ENCODE peak calls at places on chromosomes 4 and X, in six cellular contexts. X is H1, K is endothelial cell of umbilical vein, P is K562, Y is GM12878, E is HepG2. V is an unnamed sample.

GRCh38 chr4:101020956-101021355 is 326.4 kb downstream of the PPP3CA start:
- DNase-seq in X (no peak), Y (peak; percentile 53), E (no peak), K (peak; percentile 94), P (no peak), V (peak; percentile 79)

GRCh38 chrX:124895947-124896346 is 423.7 kb upstream of the TEX13C start:
- DNase-seq in K (no peak), P (no peak), X (no peak), Y (no peak), E (no peak), V (no peak)

GRCh38 chr4:139454111-139454600 is at the start of gene RAB33B:
- DNase-seq in Y (no peak), K (no peak), P (no peak), X (no peak), E (no peak), V (no peak)

GRCh38 chr4:41731569-41731968 is 17.0 kb downstream of the PHOX2B start:
- DNase-seq in E (no peak), X (no peak), P (no peak), K (no peak), Y (no peak), V (no peak)

GRCh38 chrX:119726900-119727555 is 31.4 kb upstream of the SOWAHD start:
- DNase-seq in Y (no peak), E (no peak), X (no peak), P (peak; percentile 44), K (no peak), V (no peak)

GRCh38 chrX:130109429-130110378 is 593 bp downstream of the ELF4 start:
- DNase-seq in Y (no peak), E (no peak), X (peak; percentile 53), K (no peak), P (peak; percentile 50), V (no peak)

GRCh38 chr4:100257567-100257966 is 67.3 kb upstream of the DDIT4L start:
- DNase-seq in K (no peak), E (no peak), Y (no peak), P (no peak), X (no peak), V (peak; percentile 16)

GRCh38 chrX:71215335-71215912 is 7.6 kb upstream of the GJB1 start:
- DNase-seq in Y (no peak), K (no peak), E (no peak), P (no peak), X (no peak), V (no peak)

GRCh38 chrX:8868906-8869305 is 67.7 kb upstream of the FAM9A start:
- DNase-seq in Y (no peak), X (no peak), E (no peak), K (peak; percentile 3), P (no peak), V (no peak)

GRCh38 chr4:75673959-75674328 is 733 bp upstream of the G3BP2 start:
- DNase-seq in E (no peak), P (peak; percentile 31), X (no peak), K (no peak), Y (no peak), V (no peak)
- H2AFZ ChIP-seq in E (peak overlapping the region; percentile 81), P (peak overlapping the region; percentile 85), X (no peak overlapping the region), K (peak overlapping the region; percentile 91), Y (peak overlapping the region; percentile 52), V (no peak overlapping the region)

GRCh38 chr4:185020863-185021761 is 2.8 kb downstream of the HELT start:
- DNase-seq in Y (no peak), K (no peak), X (peak; percentile 66), P (no peak), E (no peak), V (no peak)
- TF ChIP-seq EZH2 in Y (no peak), K (peak; percentile 54), X (peak; percentile 82), P (no peak), E (no peak), V (no peak)

GRCh38 chrX:55754861-55755294 is 37.3 kb downstream of the RRAGB start:
- DNase-seq in K (peak; percentile 17), X (no peak), P (no peak), Y (peak; percentile 64), E (no peak), V (no peak)
- TF ChIP-seq MAX in K (no peak), X (no peak), P (no peak), Y (no peak), E (no peak), V (no peak)

GRCh38 chr4:56531149-56531770 is 25.7 kb downstream of the ARL9 start:
- DNase-seq in X (no peak), E (no peak), P (peak; percentile 21), Y (no peak), K (no peak), V (no peak)
- H2AFZ ChIP-seq in X (peak overlapping the region; percentile 99), E (no peak overlapping the region), P (peak overlapping the region; percentile 100), Y (no peak overlapping the region), K (peak overlapping the region; percentile 94), V (no peak overlapping the region)

GRCh38 chrX:153829799-153830631 is at the start of gene PDZD4:
- DNase-seq in E (no peak), P (no peak), K (no peak), X (peak; percentile 67), Y (no peak), V (no peak)
- TF ChIP-seq EZH2 in E (no peak), P (no peak), K (peak; percentile 72), X (no peak), Y (no peak), V (no peak)

GRCh38 chr4:78954048-78954666 is 14.9 kb upstream of the PAQR3 start:
- DNase-seq in E (peak; percentile 9), X (no peak), K (peak; percentile 22), Y (no peak), P (peak; percentile 51), V (peak; percentile 23)
- TF ChIP-seq MAX in E (no peak), X (no peak), K (no peak), Y (no peak), P (no peak), V (no peak)

GRCh38 chr4:173397604-173398003 is 1.3 kb downstream of the SCRG1 start:
- DNase-seq in X (no peak), E (no peak), K (no peak), Y (no peak), P (no peak), V (no peak)
- H2AFZ ChIP-seq in X (no peak overlapping the region), E (no peak overlapping the region), K (no peak overlapping the region), Y (no peak overlapping the region), P (no peak overlapping the region), V (no peak overlapping the region)

GRCh38 chrX:53224860-53225797 is at the start of gene KDM5C:
- DNase-seq in X (peak; percentile 80), E (peak; percentile 84), P (peak; percentile 97), K (peak; percentile 85), Y (peak; percentile 79), V (peak; percentile 77)
- TF ChIP-seq EZH2 in X (no peak), E (no peak), P (no peak), K (no peak), Y (no peak), V (no peak)